ENCODE peak calls at places on chromosomes 4 and X, in four cellular contexts. One of them, this sample, is unnamed.

GRCh38 chr4:71941001-71941400 is 90.8 kb upstream of the NPFFR2 start:
- DNase-seq in K562: peak
- DNase-seq in A549: no peak
- DNase-seq in HepG2: peak
- DNase-seq in this sample: peak

GRCh38 chr4:98421106-98421505 is 159.9 kb downstream of the RAP1GDS1 start:
- DNase-seq in HepG2: no peak
- DNase-seq in K562: no peak
- DNase-seq in A549: no peak
- DNase-seq in this sample: no peak

GRCh38 chr4:72286185-72286584 is 254.4 kb downstream of the NPFFR2 start:
- DNase-seq in A549: no peak
- DNase-seq in K562: no peak
- DNase-seq in HepG2: no peak
- DNase-seq in this sample: peak

GRCh38 chr4:1910643-1911042 is 39.5 kb downstream of the NSD2 start:
- DNase-seq in HepG2: peak
- DNase-seq in K562: peak
- DNase-seq in A549: peak
- DNase-seq in this sample: peak

GRCh38 chr4:112509243-112510190 is 6.5 kb downstream of the NEUROG2 start:
- DNase-seq in K562: no peak
- DNase-seq in A549: no peak
- DNase-seq in HepG2: no peak
- DNase-seq in this sample: no peak

GRCh38 chr4:158077835-158078234 is 95.0 kb downstream of the GASK1B start:
- DNase-seq in A549: no peak
- DNase-seq in K562: no peak
- DNase-seq in HepG2: no peak
- DNase-seq in this sample: no peak

GRCh38 chr4:8320386-8320750 is 50.8 kb downstream of the HTRA3 start:
- DNase-seq in HepG2: peak
- DNase-seq in K562: peak
- DNase-seq in A549: no peak
- DNase-seq in this sample: no peak

GRCh38 chr4:167183036-167183435 is 51.3 kb downstream of the SPOCK3 start:
- DNase-seq in K562: no peak
- DNase-seq in A549: no peak
- DNase-seq in HepG2: no peak
- DNase-seq in this sample: no peak

GRCh38 chrX:80765226-80765625 is 44.5 kb downstream of the BRWD3 start:
- DNase-seq in A549: no peak
- DNase-seq in K562: no peak
- DNase-seq in HepG2: peak
- DNase-seq in this sample: no peak

GRCh38 chrX:44785652-44786051 is 58.2 kb upstream of the DUSP21 start:
- DNase-seq in K562: no peak
- DNase-seq in A549: no peak
- DNase-seq in HepG2: no peak
- DNase-seq in this sample: no peak

GRCh38 chr4:85861064-85861767 is 386.3 kb downstream of the ARHGAP24 start:
- DNase-seq in HepG2: no peak
- DNase-seq in K562: no peak
- DNase-seq in A549: no peak
- DNase-seq in this sample: peak

GRCh38 chr4:8278421-8279287 is 9.1 kb downstream of the HTRA3 start:
- DNase-seq in K562: no peak
- DNase-seq in HepG2: no peak
- DNase-seq in A549: peak
- DNase-seq in this sample: peak

GRCh38 chrX:4240541-4241194 is 527.2 kb upstream of the PRKX start:
- DNase-seq in A549: no peak
- DNase-seq in K562: no peak
- DNase-seq in HepG2: peak
- DNase-seq in this sample: no peak

GRCh38 chrX:77446840-77447239 is 349 bp upstream of the FGF16 start:
- DNase-seq in K562: no peak
- DNase-seq in HepG2: no peak
- DNase-seq in A549: no peak
- DNase-seq in this sample: peak

GRCh38 chr4:155005395-155006087 is 202.9 kb upstream of the NPY2R start:
- DNase-seq in HepG2: no peak
- DNase-seq in A549: no peak
- DNase-seq in K562: no peak
- DNase-seq in this sample: no peak

GRCh38 chr4:140626982-140627381 is 58.2 kb upstream of the UCP1 start:
- DNase-seq in K562: no peak
- DNase-seq in HepG2: no peak
- DNase-seq in A549: no peak
- DNase-seq in this sample: peak

GRCh38 chrX:50100188-50100587 is 100.6 kb downstream of the AKAP4 start:
- DNase-seq in A549: peak
- DNase-seq in HepG2: peak
- DNase-seq in K562: peak
- DNase-seq in this sample: peak

GRCh38 chrX:39955621-39956020 is 142.1 kb downstream of the BCOR start:
- DNase-seq in K562: peak
- DNase-seq in HepG2: no peak
- DNase-seq in A549: no peak
- DNase-seq in this sample: no peak

GRCh38 chr4:56606385-56606784 is 74.7 kb downstream of the HOPX start:
- DNase-seq in K562: no peak
- DNase-seq in HepG2: no peak
- DNase-seq in A549: no peak
- DNase-seq in this sample: no peak

GRCh38 chrX:64975491-64975890 is 759 bp downstream of the ZC4H2 start:
- DNase-seq in HepG2: peak
- DNase-seq in K562: no peak
- DNase-seq in A549: peak
- DNase-seq in this sample: peak

GRCh38 chr4:153081693-153082092 is 122.5 kb upstream of the TRIM2 start:
- DNase-seq in HepG2: no peak
- DNase-seq in K562: no peak
- DNase-seq in A549: no peak
- DNase-seq in this sample: no peak

GRCh38 chrX:50814701-50815476 is 895 bp upstream of the SHROOM4 start:
- DNase-seq in A549: no peak
- DNase-seq in HepG2: no peak
- DNase-seq in K562: no peak
- DNase-seq in this sample: peak

GRCh38 chr4:1246111-1246881 is 2.6 kb downstream of the CTBP1 start:
- DNase-seq in HepG2: no peak
- DNase-seq in A549: no peak
- DNase-seq in K562: no peak
- DNase-seq in this sample: no peak

GRCh38 chr4:185039508-185040273 is 21.4 kb downstream of the HELT start:
- DNase-seq in HepG2: peak
- DNase-seq in K562: peak
- DNase-seq in A549: peak
- DNase-seq in this sample: peak

GRCh38 chr4:55921093-55921492 is 27.7 kb upstream of the CEP135 start:
- DNase-seq in A549: no peak
- DNase-seq in K562: no peak
- DNase-seq in HepG2: no peak
- DNase-seq in this sample: peak

DNA sequence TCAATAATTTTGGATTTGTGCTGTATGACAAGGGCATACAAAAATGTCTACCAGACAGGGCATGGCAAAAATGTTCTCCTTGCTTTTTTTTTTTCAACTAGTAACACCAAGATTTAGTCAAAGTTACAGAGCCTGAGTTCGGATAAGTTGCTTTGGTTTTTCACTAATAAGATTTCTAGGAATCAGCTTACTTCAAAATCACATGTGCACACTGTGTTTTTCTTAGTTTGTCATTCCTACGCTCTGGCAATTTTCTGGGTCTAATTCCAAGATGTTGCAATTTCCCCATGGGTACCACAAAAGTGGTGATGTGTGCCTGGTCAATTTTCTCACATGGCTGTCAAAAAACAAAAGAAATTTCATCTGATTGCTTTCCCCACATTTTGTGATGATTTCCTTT is 6.3 kb downstream of the C1QTNF7 start:
- DNase-seq in HepG2: no peak
- DNase-seq in A549: no peak
- DNase-seq in K562: no peak
- DNase-seq in this sample: no peak
- TF ChIP-seq MYC in HepG2: no peak
- TF ChIP-seq MYC in A549: no peak
- TF ChIP-seq MYC in K562: no peak
- TF ChIP-seq MYC in this sample: no peak

GRCh38 chr4:130044788-130045531 is 949.0 kb downstream of the C4orf33 start:
- DNase-seq in K562: no peak
- DNase-seq in A549: no peak
- DNase-seq in HepG2: no peak
- DNase-seq in this sample: no peak
- TF ChIP-seq JUN in K562: no peak
- TF ChIP-seq JUN in A549: no peak
- TF ChIP-seq JUN in HepG2: no peak
- TF ChIP-seq JUN in this sample: no peak

GRCh38 chrX:139798701-139799100 is 90.7 kb upstream of the MCF2 start:
- DNase-seq in K562: no peak
- DNase-seq in A549: no peak
- DNase-seq in HepG2: no peak
- DNase-seq in this sample: no peak
- TF ChIP-seq POLR2A in K562: no peak
- TF ChIP-seq POLR2A in A549: no peak
- TF ChIP-seq POLR2A in HepG2: no peak
- TF ChIP-seq POLR2A in this sample: no peak

GRCh38 chrX:13638021-13638420 is 14.9 kb upstream of the TCEANC start:
- DNase-seq in HepG2: no peak
- DNase-seq in A549: no peak
- DNase-seq in K562: no peak
- DNase-seq in this sample: no peak
- TF ChIP-seq MYC in HepG2: no peak
- TF ChIP-seq MYC in A549: no peak
- TF ChIP-seq MYC in K562: no peak
- TF ChIP-seq MYC in this sample: no peak

GRCh38 chr4:4446434-4446833 is 59.5 kb downstream of the NSG1 start:
- DNase-seq in HepG2: no peak
- DNase-seq in K562: no peak
- DNase-seq in A549: no peak
- DNase-seq in this sample: no peak
- TF ChIP-seq JUN in HepG2: no peak
- TF ChIP-seq JUN in K562: no peak
- TF ChIP-seq JUN in A549: no peak
- TF ChIP-seq JUN in this sample: no peak

GRCh38 chr4:76531597-76531996 is 96.6 kb downstream of the SHROOM3 start:
- DNase-seq in HepG2: no peak
- DNase-seq in A549: no peak
- DNase-seq in K562: no peak
- DNase-seq in this sample: no peak

GRCh38 chr4:76525751-76526150 is 90.7 kb downstream of the SHROOM3 start:
- DNase-seq in A549: no peak
- DNase-seq in K562: no peak
- DNase-seq in HepG2: peak
- DNase-seq in this sample: no peak

GRCh38 chr4:76523593-76523992 is 88.6 kb downstream of the SHROOM3 start:
- DNase-seq in K562: no peak
- DNase-seq in HepG2: no peak
- DNase-seq in A549: no peak
- DNase-seq in this sample: no peak

GRCh38 chr4:76527666-76528065 is 92.6 kb downstream of the SHROOM3 start:
- DNase-seq in HepG2: no peak
- DNase-seq in K562: no peak
- DNase-seq in A549: no peak
- DNase-seq in this sample: no peak

DNA sequence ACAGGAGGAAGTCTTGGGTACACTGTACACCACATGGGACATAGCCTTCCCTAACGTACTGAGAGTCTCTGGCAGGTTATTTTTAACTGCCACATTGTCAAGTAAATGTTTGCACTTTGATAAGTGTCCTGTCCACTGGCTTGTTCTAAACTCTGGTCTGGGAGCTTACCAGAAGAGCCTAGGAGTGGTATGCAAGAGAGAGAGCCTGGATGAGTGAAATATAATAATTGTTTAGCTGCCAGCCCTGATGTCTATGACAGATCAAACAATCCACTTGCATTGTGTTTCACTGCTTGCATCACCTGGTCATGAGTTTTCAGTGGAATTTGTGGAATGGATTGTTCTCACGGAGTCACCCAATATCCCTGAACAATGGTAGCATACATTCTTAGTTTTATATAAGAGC is 91.6 kb downstream of the SHROOM3 start:
- DNase-seq in K562: no peak
- DNase-seq in A549: no peak
- DNase-seq in HepG2: peak
- DNase-seq in this sample: no peak
- TF ChIP-seq POLR2A in K562: no peak
- TF ChIP-seq POLR2A in A549: no peak
- TF ChIP-seq POLR2A in HepG2: no peak
- TF ChIP-seq POLR2A in this sample: no peak

GRCh38 chr4:100042235-100042634 is 92.2 kb upstream of the H2AZ1 start:
- DNase-seq in HepG2: no peak
- DNase-seq in A549: no peak
- DNase-seq in K562: no peak
- DNase-seq in this sample: no peak
- TF ChIP-seq MYC in HepG2: no peak
- TF ChIP-seq MYC in A549: no peak
- TF ChIP-seq MYC in K562: no peak
- TF ChIP-seq MYC in this sample: no peak

GRCh38 chr4:6502147-6502546 is 29.7 kb upstream of the PPP2R2C start:
- DNase-seq in K562: no peak
- DNase-seq in HepG2: no peak
- DNase-seq in A549: no peak
- DNase-seq in this sample: no peak

GRCh38 chr4:6498511-6499240 is 26.3 kb upstream of the PPP2R2C start:
- DNase-seq in HepG2: no peak
- DNase-seq in K562: no peak
- DNase-seq in A549: no peak
- DNase-seq in this sample: no peak

GRCh38 chr4:6499241-6499605 is 26.8 kb upstream of the PPP2R2C start:
- DNase-seq in HepG2: no peak
- DNase-seq in A549: no peak
- DNase-seq in K562: no peak
- DNase-seq in this sample: no peak

GRCh38 chr4:6501171-6501570 is 28.8 kb upstream of the PPP2R2C start:
- DNase-seq in HepG2: no peak
- DNase-seq in K562: no peak
- DNase-seq in A549: no peak
- DNase-seq in this sample: no peak

DNA sequence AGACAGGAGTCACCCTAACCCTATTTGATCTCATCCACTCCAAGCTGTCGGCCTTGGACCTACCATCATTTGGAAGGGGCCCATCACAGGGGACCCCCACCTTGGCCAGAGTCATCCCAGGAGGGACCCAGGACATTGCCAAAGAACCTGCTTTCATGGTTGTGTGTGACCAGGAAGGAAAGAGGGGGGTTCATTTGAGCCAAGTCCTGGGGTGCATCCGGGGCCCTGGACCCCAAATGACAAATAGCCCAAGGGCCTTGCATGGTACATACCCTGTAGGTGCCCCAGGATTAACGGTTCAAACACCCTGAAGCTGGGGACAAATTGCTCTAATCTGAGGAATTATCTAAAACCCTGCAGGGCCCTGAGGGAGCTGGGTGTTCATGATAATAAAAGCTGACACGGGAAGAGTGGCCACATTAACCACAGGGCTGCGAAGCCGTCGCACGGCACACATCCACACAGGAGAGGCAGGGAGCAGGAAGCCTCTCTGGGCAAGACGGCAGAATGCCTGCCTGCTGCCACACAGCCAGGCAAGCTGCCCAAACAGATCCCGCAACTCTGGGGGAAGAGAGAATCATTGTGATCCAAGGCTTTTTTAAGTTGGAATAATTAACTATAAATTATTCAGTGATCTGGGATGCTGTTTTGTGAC is 28.2 kb upstream of the PPP2R2C start:
- DNase-seq in HepG2: no peak
- DNase-seq in K562: no peak
- DNase-seq in A549: no peak
- DNase-seq in this sample: no peak
- TF ChIP-seq JUN in HepG2: no peak
- TF ChIP-seq JUN in K562: no peak
- TF ChIP-seq JUN in A549: no peak
- TF ChIP-seq JUN in this sample: no peak